ENCODE peak calls at places on chromosomes 1 and 21, in seven cellular contexts. One of them, this sample, is unnamed.

GRCh38 chr1:228149341-228150020 is at the start of gene GJC2:
- DNase-seq in GM23248: peak; percentile 36
- DNase-seq in occipital lobe: peak; percentile 21
- DNase-seq in tibial nerve: peak; percentile 45
- DNase-seq in GM23338: peak; percentile 41
- DNase-seq in left ventricle myocardium inferior: peak; percentile 65
- DNase-seq in ELR: peak; percentile 25
- DNase-seq in this sample: peak; percentile 18

GRCh38 chr1:198623920-198624647 is 14.8 kb upstream of the PTPRC start:
- DNase-seq in tibial nerve: no peak
- DNase-seq in left ventricle myocardium inferior: no peak
- DNase-seq in occipital lobe: no peak
- DNase-seq in GM23338: no peak
- DNase-seq in ELR: peak; percentile 60
- DNase-seq in GM23248: peak; percentile 77
- DNase-seq in this sample: peak; percentile 71

GRCh38 chr1:235858784-235859183 is 7.9 kb downstream of the LYST start:
- DNase-seq in tibial nerve: no peak
- DNase-seq in ELR: no peak
- DNase-seq in left ventricle myocardium inferior: no peak
- DNase-seq in GM23248: no peak
- DNase-seq in GM23338: no peak
- DNase-seq in occipital lobe: no peak
- DNase-seq in this sample: no peak

GRCh38 chr1:206472454-206472853 is 2.2 kb downstream of the IKBKE start:
- DNase-seq in GM23248: peak; percentile 68
- DNase-seq in GM23338: peak; percentile 51
- DNase-seq in tibial nerve: no peak
- DNase-seq in occipital lobe: no peak
- DNase-seq in ELR: peak; percentile 79
- DNase-seq in left ventricle myocardium inferior: no peak
- DNase-seq in this sample: peak; percentile 93

GRCh38 chr1:36384542-36385409 is 948 bp downstream of the STK40 start:
- DNase-seq in tibial nerve: no peak
- DNase-seq in left ventricle myocardium inferior: peak; percentile 53
- DNase-seq in ELR: peak; percentile 51
- DNase-seq in occipital lobe: peak; percentile 29
- DNase-seq in GM23248: peak; percentile 67
- DNase-seq in GM23338: peak; percentile 67
- DNase-seq in this sample: no peak

GRCh38 chr1:227922501-227923352 is 25.0 kb downstream of the WNT9A start:
- DNase-seq in left ventricle myocardium inferior: no peak
- DNase-seq in occipital lobe: no peak
- DNase-seq in GM23248: no peak
- DNase-seq in ELR: no peak
- DNase-seq in GM23338: no peak
- DNase-seq in tibial nerve: no peak
- DNase-seq in this sample: no peak

GRCh38 chr1:11691928-11692711 is 610 bp downstream of the DRAXIN start:
- DNase-seq in tibial nerve: no peak
- DNase-seq in GM23338: peak; percentile 52
- DNase-seq in GM23248: no peak
- DNase-seq in occipital lobe: no peak
- DNase-seq in ELR: no peak
- DNase-seq in left ventricle myocardium inferior: no peak
- DNase-seq in this sample: no peak

GRCh38 chr1:161721738-161722343 is 497 bp downstream of the FCRLB start:
- DNase-seq in ELR: peak; percentile 99
- DNase-seq in GM23248: peak; percentile 97
- DNase-seq in occipital lobe: no peak
- DNase-seq in left ventricle myocardium inferior: no peak
- DNase-seq in tibial nerve: no peak
- DNase-seq in GM23338: no peak
- DNase-seq in this sample: peak; percentile 92

GRCh38 chr21:33760641-33761103 is 118.4 kb downstream of the ITSN1 start:
- DNase-seq in tibial nerve: no peak
- DNase-seq in GM23338: no peak
- DNase-seq in ELR: peak; percentile 43
- DNase-seq in GM23248: peak; percentile 66
- DNase-seq in occipital lobe: no peak
- DNase-seq in left ventricle myocardium inferior: no peak
- DNase-seq in this sample: peak; percentile 86

GRCh38 chr1:98792123-98792522 is 130.6 kb downstream of the SNX7 start:
- DNase-seq in GM23248: peak; percentile 26
- DNase-seq in left ventricle myocardium inferior: no peak
- DNase-seq in ELR: peak; percentile 13
- DNase-seq in occipital lobe: no peak
- DNase-seq in GM23338: peak; percentile 32
- DNase-seq in tibial nerve: no peak
- DNase-seq in this sample: peak; percentile 34

GRCh38 chr1:9466780-9467755 is 72.2 kb upstream of the SLC25A33 start:
- DNase-seq in ELR: no peak
- DNase-seq in occipital lobe: no peak
- DNase-seq in GM23248: peak; percentile 77
- DNase-seq in GM23338: no peak
- DNase-seq in tibial nerve: no peak
- DNase-seq in left ventricle myocardium inferior: peak; percentile 26
- DNase-seq in this sample: peak; percentile 10

GRCh38 chr1:44417351-44418021 is 12.4 kb downstream of the RNF220 start:
- DNase-seq in GM23248: peak; percentile 59
- DNase-seq in ELR: no peak
- DNase-seq in left ventricle myocardium inferior: peak; percentile 40
- DNase-seq in occipital lobe: peak; percentile 62
- DNase-seq in tibial nerve: no peak
- DNase-seq in GM23338: peak; percentile 97
- DNase-seq in this sample: no peak

GRCh38 chr1:84847253-84848247 is 45.5 kb downstream of the LPAR3 start:
- DNase-seq in left ventricle myocardium inferior: peak; percentile 50
- DNase-seq in GM23338: no peak
- DNase-seq in GM23248: peak; percentile 99
- DNase-seq in occipital lobe: peak; percentile 46
- DNase-seq in ELR: peak; percentile 96
- DNase-seq in tibial nerve: peak; percentile 51
- DNase-seq in this sample: peak; percentile 96

GRCh38 chr21:25307489-25307888 is 299.8 kb downstream of the MRPL39 start:
- DNase-seq in GM23248: peak; percentile 72
- DNase-seq in GM23338: no peak
- DNase-seq in ELR: peak; percentile 65
- DNase-seq in tibial nerve: no peak
- DNase-seq in left ventricle myocardium inferior: no peak
- DNase-seq in occipital lobe: no peak
- DNase-seq in this sample: peak; percentile 64

GRCh38 chr1:234427950-234428646 is 50.9 kb downstream of the TARBP1 start:
- DNase-seq in GM23338: no peak
- DNase-seq in left ventricle myocardium inferior: no peak
- DNase-seq in occipital lobe: no peak
- DNase-seq in ELR: no peak
- DNase-seq in tibial nerve: no peak
- DNase-seq in GM23248: no peak
- DNase-seq in this sample: no peak

GRCh38 chr1:53470155-53470554 is 11.0 kb downstream of the DMRTB1 start:
- DNase-seq in left ventricle myocardium inferior: peak; percentile 68
- DNase-seq in GM23338: peak; percentile 97
- DNase-seq in ELR: peak; percentile 29
- DNase-seq in GM23248: peak; percentile 90
- DNase-seq in tibial nerve: peak; percentile 32
- DNase-seq in occipital lobe: peak; percentile 28
- DNase-seq in this sample: peak; percentile 58